ENCODE peak calls at places on chromosomes 11 and 22, in four cellular contexts. T is HCT116, U is spleen, Z is IMR-90. R is an unnamed sample.
A peak's percentile ranks its signal among the peaks of the same experiment; 100 is the strongest.

GRCh38 chr11:109362059-109362458 is 59.9 kb upstream of the C11orf87 start:
- DNase-seq in T (no peak), U (no peak), Z (peak; percentile 6), R (no peak)

GRCh38 chr11:116657842-116658825 is 114.7 kb downstream of the BUD13 start:
- DNase-seq in T (no peak), U (no peak), Z (no peak), R (no peak)

GRCh38 chr11:113401718-113402117 is 14.1 kb downstream of the ANKK1 start:
- DNase-seq in T (peak; percentile 32), Z (no peak), U (no peak), R (peak; percentile 75)

GRCh38 chr11:125569913-125570621 is 790 bp downstream of the EI24 start:
- DNase-seq in Z (peak; percentile 18), T (no peak), U (no peak), R (no peak)

GRCh38 chr11:45527898-45528297 is 137.5 kb downstream of the CHST1 start:
- DNase-seq in U (no peak), Z (no peak), T (no peak), R (no peak)

GRCh38 chr11:95762513-95762912 is 27.1 kb downstream of the FAM76B start:
- DNase-seq in U (no peak), Z (peak; percentile 19), T (no peak), R (no peak)

GRCh38 chr11:130427581-130428211 is 713 bp downstream of the ADAMTS8 start:
- DNase-seq in T (no peak), Z (no peak), U (no peak), R (no peak)

GRCh38 chr11:134893810-134894685 is 482.0 kb upstream of the B3GAT1 start:
- DNase-seq in Z (no peak), U (no peak), T (no peak), R (no peak)

GRCh38 chr11:45266693-45267451 is 19.3 kb downstream of the SYT13 start:
- DNase-seq in U (no peak), Z (no peak), T (no peak), R (no peak)

DNA sequence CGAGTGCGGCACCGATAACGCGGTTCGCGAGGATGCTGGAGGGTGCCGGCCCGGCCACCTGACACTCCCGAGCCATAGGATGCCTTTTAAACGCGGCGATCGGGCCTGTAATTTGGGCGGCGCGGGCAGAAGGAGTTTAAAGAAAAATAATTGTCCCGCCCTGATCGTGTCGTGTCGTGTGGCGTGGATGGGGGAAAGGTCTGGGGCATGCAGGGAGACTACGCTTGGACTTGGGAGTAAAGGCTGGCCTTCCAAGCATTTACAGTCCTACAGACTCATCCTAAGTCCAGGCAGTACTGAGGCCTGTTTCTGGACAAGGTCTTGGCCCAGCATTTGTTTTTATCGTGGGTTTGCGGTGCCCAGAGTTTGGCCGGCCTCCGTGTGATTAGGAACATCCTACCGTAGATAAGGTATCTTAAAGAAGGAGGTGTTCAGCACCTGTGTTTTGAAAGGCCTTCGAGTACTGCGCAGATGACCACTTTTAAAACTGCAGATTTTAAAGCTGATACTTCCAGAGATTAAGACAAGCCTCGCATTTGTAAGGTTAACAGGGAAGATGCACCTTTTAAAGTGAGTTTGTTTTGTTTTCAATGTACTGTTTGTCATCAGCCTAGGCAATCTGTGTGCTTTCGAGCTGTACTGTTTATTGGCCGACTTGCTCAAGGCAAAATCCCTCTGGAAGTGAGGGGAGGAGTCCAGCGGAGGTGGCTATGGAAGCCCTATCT is 1.5 kb downstream of the WEE1 start:
- DNase-seq in U (no peak), Z (peak; percentile 87), T (peak; percentile 56), R (peak; percentile 71)
- TF ChIP-seq POLR2A in U (no peak), Z (peak; percentile 87), T (no peak), R (no peak)

GRCh38 chr11:62788991-62789390 is 1.8 kb downstream of the TMEM179B start:
- DNase-seq in U (no peak), Z (no peak), T (no peak), R (no peak)

GRCh38 chr11:62789576-62789975 is 2.2 kb downstream of the TMEM223 start:
- DNase-seq in T (no peak), Z (no peak), U (no peak), R (no peak)

GRCh38 chr11:62794201-62794775 is 2.5 kb upstream of the TMEM223 start:
- DNase-seq in Z (no peak), T (no peak), U (no peak), R (no peak)

GRCh38 chr11:62792193-62792575 is 378 bp upstream of the TMEM223 start:
- DNase-seq in Z (peak; percentile 18), T (no peak), U (peak; percentile 85), R (no peak)

DNA sequence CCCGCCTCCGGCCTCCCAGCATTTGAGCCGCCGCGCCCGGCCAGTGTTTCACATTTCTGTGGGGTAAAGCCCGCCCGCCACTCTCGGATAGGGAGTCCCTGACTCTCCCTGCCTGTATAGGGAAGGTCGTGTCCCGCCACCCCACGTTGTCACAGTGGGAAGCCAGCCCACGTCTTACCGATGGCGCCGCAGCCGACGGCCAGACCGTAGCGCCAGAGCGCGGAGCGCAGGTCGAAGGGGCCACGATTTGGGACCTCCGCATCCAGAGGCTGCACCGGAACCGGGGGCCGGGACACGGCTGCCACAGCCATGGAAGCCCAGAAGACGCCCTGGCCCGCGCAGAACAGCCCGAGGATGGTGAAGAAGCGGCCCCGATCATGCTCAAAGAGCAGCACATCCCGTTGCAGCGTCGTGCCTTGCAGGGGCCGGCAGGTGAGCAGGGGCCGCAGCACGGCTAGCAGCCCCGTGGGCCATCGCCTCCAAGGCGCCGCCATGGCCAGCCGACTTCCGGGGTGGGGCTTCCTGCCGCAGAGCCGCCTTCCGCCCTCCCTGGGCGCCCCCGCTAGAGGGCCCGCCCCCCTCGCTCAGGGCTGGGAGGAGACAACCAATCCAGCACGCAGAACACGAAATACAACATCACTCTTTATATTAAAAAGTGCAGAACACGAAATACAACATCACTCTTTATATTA is at the start of gene TMEM223:
- DNase-seq in Z (peak; percentile 72), U (peak; percentile 98), T (peak; percentile 47), R (peak; percentile 75)
- TF ChIP-seq POLR2A in Z (peak; percentile 64), U (peak; percentile 87), T (peak; percentile 78), R (peak; percentile 96)

DNA sequence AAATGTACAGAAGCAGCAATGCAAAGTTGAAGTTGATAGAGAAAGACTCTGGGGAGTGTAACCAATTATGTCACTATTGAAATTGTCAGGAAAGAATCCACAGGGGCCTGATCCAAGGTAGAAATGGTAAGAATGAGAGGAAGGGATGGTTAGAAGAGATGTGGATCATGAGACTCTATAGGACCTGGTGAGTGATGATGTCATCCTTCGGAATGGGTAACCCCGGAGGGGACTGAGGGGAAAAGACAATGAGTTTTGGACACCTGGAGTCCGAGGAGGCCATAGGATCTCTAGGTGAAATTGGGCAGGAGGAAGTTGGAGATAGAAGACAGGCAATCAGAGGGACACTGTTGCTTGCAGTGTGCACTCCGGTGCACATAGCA is 6.3 kb upstream of the TIMP3 start:
- DNase-seq in Z (no peak), T (no peak), U (no peak), R (no peak)
- TF ChIP-seq POLR2A in Z (no peak), T (no peak), U (no peak), R (no peak)

GRCh38 chr22:42651134-42651533 is 1.9 kb upstream of the CYB5R3 start:
- DNase-seq in U (no peak), T (no peak), Z (peak; percentile 69), R (peak; percentile 75)

GRCh38 chr22:42648017-42648367 is 1.2 kb downstream of the CYB5R3 start:
- DNase-seq in Z (no peak), T (no peak), U (no peak), R (no peak)

GRCh38 chr22:42648368-42649260 is 578 bp downstream of the CYB5R3 start:
- DNase-seq in U (peak; percentile 84), Z (no peak), T (no peak), R (peak; percentile 63)

GRCh38 chr22:42646569-42647525 is 2.3 kb downstream of the CYB5R3 start:
- DNase-seq in Z (no peak), U (no peak), T (no peak), R (no peak)

GRCh38 chr22:42649261-42650056 is at the start of gene CYB5R3:
- DNase-seq in U (peak; percentile 94), T (peak; percentile 42), Z (peak; percentile 73), R (peak; percentile 74)
- TF ChIP-seq POLR2A in U (peak; percentile 32), T (peak; percentile 50), Z (no peak), R (peak; percentile 66)

GRCh38 chr22:44497904-44498242 is at the start of gene RTL6:
- DNase-seq in T (peak; percentile 6), U (no peak), Z (peak; percentile 67), R (peak; percentile 77)
- TF ChIP-seq POLR2A in T (peak; percentile 18), U (no peak), Z (peak; percentile 58), R (peak; percentile 44)

GRCh38 chr11:5505363-5506048 is 4.3 kb downstream of the UBQLN3 start:
- DNase-seq in Z (no peak), T (peak; percentile 83), U (no peak), R (no peak)
- TF ChIP-seq POLR2A in Z (no peak), T (peak; percentile 90), U (no peak), R (no peak)

DNA sequence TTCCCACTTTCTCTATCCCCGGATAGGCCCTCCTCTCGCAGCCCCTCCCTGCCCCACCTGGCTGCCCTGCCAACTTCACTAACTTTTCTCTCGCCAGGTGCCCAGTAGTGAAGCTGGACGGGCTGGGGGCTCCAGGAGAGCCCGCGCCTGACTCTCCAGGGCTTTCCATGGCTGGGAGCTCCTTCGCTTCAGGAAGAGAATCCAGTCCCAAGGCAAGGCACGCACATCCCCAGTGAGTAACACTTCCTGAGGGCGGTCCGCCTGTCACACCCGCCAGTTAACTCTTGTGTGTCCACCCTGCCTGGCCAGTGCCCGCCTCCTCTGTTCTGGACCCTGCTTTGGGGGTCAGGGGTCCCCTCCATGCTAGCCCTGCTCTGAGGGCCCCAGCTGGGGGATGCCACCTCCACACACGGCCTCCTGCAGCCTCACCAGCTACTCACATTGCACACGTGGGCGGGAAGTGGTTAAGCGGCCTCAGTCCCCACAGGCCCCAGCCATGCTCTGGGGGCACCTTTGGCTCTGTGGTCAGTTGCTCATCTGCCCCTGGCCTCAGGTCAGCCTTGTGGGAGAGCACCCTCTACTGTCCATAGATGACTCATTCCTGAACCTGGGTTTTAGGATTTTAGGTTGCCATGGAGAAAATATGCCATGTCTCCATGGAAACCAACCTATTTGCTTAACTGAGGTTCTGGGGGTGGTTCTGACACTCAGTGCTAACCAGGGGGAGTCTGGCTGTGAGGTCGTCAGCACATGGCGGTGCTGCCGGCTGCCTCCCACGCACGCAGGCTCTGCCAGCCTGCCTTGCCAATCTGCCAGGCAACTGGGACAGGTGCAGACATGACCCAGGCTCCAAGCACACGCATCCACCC is at the start of gene RIN1:
- DNase-seq in U (peak; percentile 87), Z (peak; percentile 99), T (peak; percentile 82), R (peak; percentile 98)
- TF ChIP-seq POLR2A in U (no peak), Z (peak; percentile 97), T (peak; percentile 56), R (peak; percentile 69)

GRCh38 chr11:73376168-73376802 is at the start of gene RELT:
- DNase-seq in Z (peak; percentile 89), U (peak; percentile 99), T (peak; percentile 71), R (peak; percentile 97)
- TF ChIP-seq POLR2A in Z (peak; percentile 99), U (peak; percentile 83), T (peak; percentile 99), R (peak; percentile 100)

DNA sequence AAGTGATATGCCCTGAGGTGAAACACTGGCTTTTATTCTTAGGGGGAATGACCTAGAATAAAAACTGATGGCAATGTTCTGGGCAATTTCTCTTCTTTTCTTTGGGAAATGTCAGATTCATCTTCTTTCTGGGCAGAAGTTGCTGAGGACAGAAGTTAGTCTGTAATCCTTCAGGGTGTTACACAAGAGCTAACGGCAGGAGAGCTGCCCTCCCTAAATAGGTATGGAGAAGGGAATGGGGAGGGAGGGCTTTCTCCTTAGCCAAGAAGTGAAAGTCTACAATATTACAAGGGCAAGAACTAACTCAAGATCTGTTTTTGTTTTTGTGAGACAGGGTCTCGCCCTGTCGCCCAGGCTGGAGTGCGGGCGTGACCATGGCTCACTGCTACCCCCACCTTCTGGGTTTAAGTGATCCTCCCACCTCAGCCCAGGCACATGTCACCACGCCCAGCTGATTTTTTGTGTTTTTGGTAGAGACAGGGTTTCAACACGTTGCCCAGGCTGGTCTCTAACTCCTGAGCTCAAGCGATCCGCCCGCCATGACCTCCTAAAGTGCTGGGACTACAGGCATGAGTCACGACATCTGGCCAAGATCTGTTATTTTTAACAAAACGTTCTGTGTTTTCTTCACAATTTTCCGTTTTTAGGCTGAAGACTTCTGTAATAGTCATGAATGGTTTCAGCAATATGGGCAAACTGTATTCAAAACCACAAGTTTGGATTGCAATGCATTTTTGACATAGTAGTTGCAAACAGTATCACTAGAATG is 7.2 kb downstream of the PIWIL4 start:
- DNase-seq in Z (peak; percentile 90), U (no peak), T (no peak), R (no peak)
- TF ChIP-seq POLR2A in Z (no peak), U (no peak), T (no peak), R (no peak)

R was measured in H54.